ENCODE peak calls at places on chromosomes 16 and 17, in nine cellular contexts. One of them, this sample, is unnamed.
A peak's percentile ranks its signal among the peaks of the same experiment; 100 is the strongest.

GRCh38 chr17:59332890-59333377 is 1.5 kb downstream of the YPEL2 start:
- DNase-seq in neural progenitor cell: no peak
- DNase-seq in A549: no peak
- DNase-seq in H9: no peak
- DNase-seq in PC-3: peak; percentile 19
- DNase-seq in hepatocyte: peak; percentile 34
- DNase-seq in MM.1S: no peak
- DNase-seq in trophoblast cell: no peak
- DNase-seq in fibroblast of lung: no peak
- DNase-seq in this sample: no peak

GRCh38 chr17:45432405-45433113 is at the start of gene ARHGAP27:
- DNase-seq in H9: peak; percentile 76
- DNase-seq in trophoblast cell: peak; percentile 40
- DNase-seq in fibroblast of lung: peak; percentile 7
- DNase-seq in MM.1S: peak; percentile 65
- DNase-seq in A549: no peak
- DNase-seq in PC-3: peak; percentile 82
- DNase-seq in neural progenitor cell: peak; percentile 54
- DNase-seq in hepatocyte: peak; percentile 50
- DNase-seq in this sample: peak; percentile 48

GRCh38 chr17:29930399-29931010 is 477 bp upstream of the SSH2 start:
- DNase-seq in PC-3: no peak
- DNase-seq in hepatocyte: no peak
- DNase-seq in fibroblast of lung: no peak
- DNase-seq in A549: no peak
- DNase-seq in neural progenitor cell: peak; percentile 79
- DNase-seq in H9: no peak
- DNase-seq in trophoblast cell: peak; percentile 71
- DNase-seq in MM.1S: no peak
- DNase-seq in this sample: no peak

GRCh38 chr16:88605186-88606145 is 32.9 kb upstream of the IL17C start:
- DNase-seq in H9: no peak
- DNase-seq in PC-3: no peak
- DNase-seq in A549: no peak
- DNase-seq in fibroblast of lung: no peak
- DNase-seq in MM.1S: no peak
- DNase-seq in trophoblast cell: no peak
- DNase-seq in hepatocyte: no peak
- DNase-seq in neural progenitor cell: no peak
- DNase-seq in this sample: no peak

GRCh38 chr17:38418069-38418692 is 10.1 kb upstream of the ARHGAP23 start:
- DNase-seq in neural progenitor cell: no peak
- DNase-seq in trophoblast cell: no peak
- DNase-seq in hepatocyte: no peak
- DNase-seq in fibroblast of lung: no peak
- DNase-seq in MM.1S: no peak
- DNase-seq in H9: no peak
- DNase-seq in PC-3: no peak
- DNase-seq in A549: no peak
- DNase-seq in this sample: no peak

GRCh38 chr17:68057531-68057952 is 22.0 kb downstream of the KPNA2 start:
- DNase-seq in hepatocyte: no peak
- DNase-seq in trophoblast cell: peak; percentile 71
- DNase-seq in PC-3: peak; percentile 61
- DNase-seq in H9: no peak
- DNase-seq in neural progenitor cell: no peak
- DNase-seq in MM.1S: peak; percentile 29
- DNase-seq in fibroblast of lung: no peak
- DNase-seq in A549: peak; percentile 66
- DNase-seq in this sample: no peak

GRCh38 chr17:42266918-42267766 is 9.0 kb downstream of the STAT5B start:
- DNase-seq in hepatocyte: peak; percentile 54
- DNase-seq in A549: peak; percentile 91
- DNase-seq in fibroblast of lung: peak; percentile 87
- DNase-seq in trophoblast cell: peak; percentile 99
- DNase-seq in neural progenitor cell: no peak
- DNase-seq in H9: no peak
- DNase-seq in PC-3: no peak
- DNase-seq in MM.1S: no peak
- DNase-seq in this sample: no peak

GRCh38 chr17:50642071-50642721 is 7.5 kb downstream of the ABCC3 start:
- DNase-seq in fibroblast of lung: no peak
- DNase-seq in H9: no peak
- DNase-seq in MM.1S: no peak
- DNase-seq in A549: no peak
- DNase-seq in neural progenitor cell: no peak
- DNase-seq in PC-3: no peak
- DNase-seq in trophoblast cell: no peak
- DNase-seq in hepatocyte: no peak
- DNase-seq in this sample: no peak

GRCh38 chr17:27240802-27241155 is 53.1 kb upstream of the WSB1 start:
- DNase-seq in fibroblast of lung: no peak
- DNase-seq in MM.1S: no peak
- DNase-seq in trophoblast cell: no peak
- DNase-seq in H9: no peak
- DNase-seq in A549: no peak
- DNase-seq in hepatocyte: no peak
- DNase-seq in neural progenitor cell: no peak
- DNase-seq in PC-3: peak; percentile 56
- DNase-seq in this sample: no peak

GRCh38 chr17:28741358-28742349 is 2.2 kb upstream of the TRAF4 start:
- DNase-seq in trophoblast cell: no peak
- DNase-seq in H9: no peak
- DNase-seq in neural progenitor cell: no peak
- DNase-seq in fibroblast of lung: no peak
- DNase-seq in MM.1S: no peak
- DNase-seq in PC-3: no peak
- DNase-seq in hepatocyte: peak; percentile 14
- DNase-seq in A549: no peak
- DNase-seq in this sample: no peak

GRCh38 chr17:14672830-14673229 is 371.9 kb downstream of the HS3ST3B1 start:
- DNase-seq in neural progenitor cell: peak; percentile 49
- DNase-seq in PC-3: peak; percentile 49
- DNase-seq in A549: no peak
- DNase-seq in MM.1S: no peak
- DNase-seq in H9: no peak
- DNase-seq in trophoblast cell: peak; percentile 25
- DNase-seq in fibroblast of lung: no peak
- DNase-seq in hepatocyte: peak; percentile 57
- DNase-seq in this sample: no peak

GRCh38 chr17:49407981-49408501 is 6.6 kb downstream of the PHB1 start:
- DNase-seq in A549: peak; percentile 82
- DNase-seq in neural progenitor cell: peak; percentile 87
- DNase-seq in hepatocyte: peak; percentile 90
- DNase-seq in fibroblast of lung: peak; percentile 43
- DNase-seq in PC-3: peak; percentile 77
- DNase-seq in trophoblast cell: peak; percentile 89
- DNase-seq in H9: peak; percentile 92
- DNase-seq in MM.1S: peak; percentile 81
- DNase-seq in this sample: peak; percentile 58

GRCh38 chr16:77723108-77723514 is 797 bp downstream of the NUDT7 start:
- DNase-seq in PC-3: no peak
- DNase-seq in trophoblast cell: peak; percentile 41
- DNase-seq in fibroblast of lung: peak; percentile 76
- DNase-seq in MM.1S: peak; percentile 73
- DNase-seq in H9: no peak
- DNase-seq in hepatocyte: peak; percentile 35
- DNase-seq in A549: no peak
- DNase-seq in neural progenitor cell: no peak
- DNase-seq in this sample: no peak

GRCh38 chr17:8966926-8967325 is 1.4 kb upstream of the PIK3R5 start:
- DNase-seq in PC-3: no peak
- DNase-seq in H9: no peak
- DNase-seq in neural progenitor cell: no peak
- DNase-seq in fibroblast of lung: no peak
- DNase-seq in hepatocyte: no peak
- DNase-seq in MM.1S: no peak
- DNase-seq in trophoblast cell: peak; percentile 27
- DNase-seq in A549: no peak
- DNase-seq in this sample: no peak

GRCh38 chr17:8963017-8963416 is 2.5 kb downstream of the PIK3R5 start:
- DNase-seq in A549: no peak
- DNase-seq in neural progenitor cell: no peak
- DNase-seq in H9: no peak
- DNase-seq in hepatocyte: no peak
- DNase-seq in fibroblast of lung: no peak
- DNase-seq in trophoblast cell: no peak
- DNase-seq in MM.1S: no peak
- DNase-seq in PC-3: no peak
- DNase-seq in this sample: no peak

GRCh38 chr17:8965394-8966168 is at the start of gene PIK3R5:
- DNase-seq in fibroblast of lung: no peak
- DNase-seq in trophoblast cell: peak; percentile 62
- DNase-seq in H9: peak; percentile 97
- DNase-seq in MM.1S: no peak
- DNase-seq in neural progenitor cell: peak; percentile 82
- DNase-seq in A549: no peak
- DNase-seq in hepatocyte: peak; percentile 78
- DNase-seq in PC-3: no peak
- DNase-seq in this sample: no peak

GRCh38 chr17:8963665-8964258 is 1.7 kb downstream of the PIK3R5 start:
- DNase-seq in MM.1S: no peak
- DNase-seq in A549: no peak
- DNase-seq in fibroblast of lung: no peak
- DNase-seq in H9: no peak
- DNase-seq in neural progenitor cell: peak; percentile 68
- DNase-seq in hepatocyte: no peak
- DNase-seq in PC-3: no peak
- DNase-seq in trophoblast cell: no peak
- DNase-seq in this sample: no peak

DNA sequence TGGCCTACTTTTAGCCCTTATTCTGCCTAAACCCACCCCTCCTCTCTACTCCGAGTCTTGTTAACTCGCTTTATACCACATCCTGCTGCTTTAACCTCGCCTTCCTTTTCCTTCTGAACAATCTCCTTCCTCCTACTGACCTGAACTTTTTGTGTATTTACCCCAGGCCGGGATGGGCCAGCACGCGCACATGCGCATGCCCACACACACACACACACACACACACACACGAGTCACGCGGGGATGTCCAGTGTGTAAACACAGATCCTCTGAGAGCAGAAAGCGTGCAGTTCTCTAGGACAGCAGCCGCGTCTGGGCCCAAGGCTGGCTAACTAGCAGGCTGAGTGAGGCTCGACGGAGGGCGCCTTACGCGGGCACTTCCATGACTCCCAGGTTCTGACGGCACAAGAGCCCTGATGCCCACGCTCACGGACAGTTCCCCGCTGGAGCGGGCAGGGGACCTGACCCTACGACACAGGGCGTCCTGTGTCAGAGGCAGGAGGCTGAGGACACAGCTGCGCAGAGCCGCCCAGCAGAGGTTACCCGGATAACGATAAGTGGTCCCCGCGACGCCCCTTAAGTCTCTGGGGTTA is 610 bp downstream of the PIK3R5 start:
- DNase-seq in H9: peak; percentile 54
- DNase-seq in MM.1S: no peak
- DNase-seq in fibroblast of lung: no peak
- DNase-seq in trophoblast cell: no peak
- DNase-seq in neural progenitor cell: peak; percentile 13
- DNase-seq in hepatocyte: no peak
- DNase-seq in PC-3: no peak
- DNase-seq in A549: no peak
- DNase-seq in this sample: no peak
- H3K27ac ChIP-seq in H9: no peak overlapping the region
- H3K27ac ChIP-seq in MM.1S: no peak overlapping the region
- H3K27ac ChIP-seq in fibroblast of lung: no peak overlapping the region
- H3K27ac ChIP-seq in trophoblast cell: no peak overlapping the region
- H3K27ac ChIP-seq in neural progenitor cell: no peak overlapping the region
- H3K27ac ChIP-seq in hepatocyte: no peak overlapping the region
- H3K27ac ChIP-seq in PC-3: no peak overlapping the region
- H3K27ac ChIP-seq in A549: no peak overlapping the region
- H3K27ac ChIP-seq in this sample: no peak overlapping the region

GRCh38 chr17:66509913-66510312 is 207.5 kb downstream of the PRKCA start:
- DNase-seq in neural progenitor cell: no peak
- DNase-seq in PC-3: no peak
- DNase-seq in hepatocyte: no peak
- DNase-seq in MM.1S: no peak
- DNase-seq in H9: no peak
- DNase-seq in trophoblast cell: no peak
- DNase-seq in A549: no peak
- DNase-seq in fibroblast of lung: no peak
- DNase-seq in this sample: no peak
- H3K4me2 ChIP-seq in neural progenitor cell: no peak overlapping the region
- H3K4me2 ChIP-seq in PC-3: peak overlapping the region; percentile 73
- H3K4me2 ChIP-seq in hepatocyte: no peak overlapping the region
- H3K4me2 ChIP-seq in MM.1S: no peak overlapping the region
- H3K4me2 ChIP-seq in H9: no peak overlapping the region
- H3K4me2 ChIP-seq in trophoblast cell: no peak overlapping the region
- H3K4me2 ChIP-seq in A549: peak overlapping the region; percentile 79
- H3K4me2 ChIP-seq in fibroblast of lung: peak overlapping the region; percentile 15
- H3K4me2 ChIP-seq in this sample: peak overlapping the region; percentile 29

GRCh38 chr16:27053996-27054395 is 12.7 kb upstream of the C16orf82 start:
- DNase-seq in trophoblast cell: peak; percentile 94
- DNase-seq in fibroblast of lung: no peak
- DNase-seq in PC-3: no peak
- DNase-seq in H9: no peak
- DNase-seq in A549: no peak
- DNase-seq in MM.1S: no peak
- DNase-seq in neural progenitor cell: no peak
- DNase-seq in hepatocyte: no peak
- DNase-seq in this sample: no peak
- H3K9me3 ChIP-seq in trophoblast cell: no peaks in the 10 kb centered on the region
- H3K9me3 ChIP-seq in fibroblast of lung: no peaks in the 10 kb centered on the region
- H3K9me3 ChIP-seq in PC-3: no peaks in the 10 kb centered on the region
- H3K9me3 ChIP-seq in H9: no peaks in the 10 kb centered on the region
- H3K9me3 ChIP-seq in A549: no peaks in the 10 kb centered on the region
- H3K9me3 ChIP-seq in MM.1S: no peaks in the 10 kb centered on the region
- H3K9me3 ChIP-seq in neural progenitor cell: no peaks in the 10 kb centered on the region
- H3K9me3 ChIP-seq in hepatocyte: no peaks in the 10 kb centered on the region
- H3K9me3 ChIP-seq in this sample: no peaks in the 10 kb centered on the region

GRCh38 chr17:248337-249235 is 67.1 kb upstream of the DOC2B start:
- DNase-seq in fibroblast of lung: no peak
- DNase-seq in MM.1S: no peak
- DNase-seq in trophoblast cell: no peak
- DNase-seq in H9: no peak
- DNase-seq in PC-3: no peak
- DNase-seq in A549: no peak
- DNase-seq in neural progenitor cell: no peak
- DNase-seq in hepatocyte: no peak
- DNase-seq in this sample: no peak
- H3K27ac ChIP-seq in fibroblast of lung: no peak overlapping the region
- H3K27ac ChIP-seq in MM.1S: no peak overlapping the region
- H3K27ac ChIP-seq in trophoblast cell: no peak overlapping the region
- H3K27ac ChIP-seq in H9: no peak overlapping the region
- H3K27ac ChIP-seq in PC-3: no peak overlapping the region
- H3K27ac ChIP-seq in A549: no peak overlapping the region
- H3K27ac ChIP-seq in neural progenitor cell: no peak overlapping the region
- H3K27ac ChIP-seq in hepatocyte: no peak overlapping the region
- H3K27ac ChIP-seq in this sample: no peak overlapping the region

DNA sequence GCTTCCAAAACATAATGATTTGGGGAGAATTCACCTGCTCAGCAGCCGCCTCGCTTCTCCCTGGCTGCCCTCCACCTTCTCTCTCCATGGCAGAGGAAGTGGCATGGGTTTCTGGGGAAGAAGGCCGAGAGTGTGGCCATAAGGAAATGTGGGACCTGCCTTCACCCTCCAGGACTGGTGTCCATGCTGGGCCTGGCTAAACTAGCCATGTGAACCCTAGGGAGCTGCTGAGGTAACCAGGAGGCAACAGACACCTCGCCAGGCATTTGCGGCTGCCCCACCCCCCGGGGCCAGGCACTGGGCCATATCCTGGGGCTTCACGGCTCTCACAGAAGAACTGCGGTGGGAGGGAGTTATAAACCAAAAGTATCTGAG is 9.9 kb upstream of the CMTM4 start:
- DNase-seq in H9: no peak
- DNase-seq in PC-3: no peak
- DNase-seq in hepatocyte: no peak
- DNase-seq in neural progenitor cell: no peak
- DNase-seq in trophoblast cell: peak; percentile 9
- DNase-seq in MM.1S: no peak
- DNase-seq in A549: no peak
- DNase-seq in fibroblast of lung: no peak
- DNase-seq in this sample: peak; percentile 37
- H3K4me2 ChIP-seq in H9: no peak overlapping the region
- H3K4me2 ChIP-seq in PC-3: no peak overlapping the region
- H3K4me2 ChIP-seq in hepatocyte: no peak overlapping the region
- H3K4me2 ChIP-seq in neural progenitor cell: no peak overlapping the region
- H3K4me2 ChIP-seq in trophoblast cell: no peak overlapping the region
- H3K4me2 ChIP-seq in MM.1S: no peak overlapping the region
- H3K4me2 ChIP-seq in A549: no peak overlapping the region
- H3K4me2 ChIP-seq in fibroblast of lung: no peak overlapping the region
- H3K4me2 ChIP-seq in this sample: no peak overlapping the region